ENCODE peak calls at places on chromosomes 5 and 9, in six cellular contexts. One of them, this sample, is unnamed.

GRCh38 chr5:54317511-54318260 is 7.3 kb upstream of the ARL15 start:
- DNase-seq in mesenchymal stem cell: peak
- DNase-seq in cardiac fibroblast: no peak
- DNase-seq in CD4-positive, alpha-beta memory T cell: no peak
- DNase-seq in lower lobe of right lung: no peak
- DNase-seq in NT2/D1: no peak
- DNase-seq in this sample: no peak

GRCh38 chr5:149030392-149030791 is 32.5 kb downstream of the SH3TC2 start:
- DNase-seq in CD4-positive, alpha-beta memory T cell: no peak
- DNase-seq in mesenchymal stem cell: peak
- DNase-seq in NT2/D1: no peak
- DNase-seq in lower lobe of right lung: no peak
- DNase-seq in cardiac fibroblast: no peak
- DNase-seq in this sample: no peak

GRCh38 chr5:72525816-72526215 is 18.6 kb upstream of the ZNF366 start:
- DNase-seq in CD4-positive, alpha-beta memory T cell: no peak
- DNase-seq in lower lobe of right lung: no peak
- DNase-seq in NT2/D1: no peak
- DNase-seq in mesenchymal stem cell: peak
- DNase-seq in cardiac fibroblast: peak
- DNase-seq in this sample: no peak

GRCh38 chr5:135013947-135014570 is 20.0 kb downstream of the PITX1 start:
- DNase-seq in CD4-positive, alpha-beta memory T cell: no peak
- DNase-seq in cardiac fibroblast: no peak
- DNase-seq in lower lobe of right lung: peak
- DNase-seq in NT2/D1: no peak
- DNase-seq in mesenchymal stem cell: no peak
- DNase-seq in this sample: peak

GRCh38 chr5:81202652-81203051 is 30.5 kb upstream of the CKMT2 start:
- DNase-seq in CD4-positive, alpha-beta memory T cell: no peak
- DNase-seq in cardiac fibroblast: peak
- DNase-seq in mesenchymal stem cell: no peak
- DNase-seq in NT2/D1: no peak
- DNase-seq in lower lobe of right lung: no peak
- DNase-seq in this sample: no peak

GRCh38 chr5:372911-373709 is 51.6 kb downstream of the AHRR start:
- DNase-seq in lower lobe of right lung: no peak
- DNase-seq in CD4-positive, alpha-beta memory T cell: no peak
- DNase-seq in cardiac fibroblast: no peak
- DNase-seq in NT2/D1: no peak
- DNase-seq in mesenchymal stem cell: peak
- DNase-seq in this sample: peak

GRCh38 chr5:1380011-1380817 is 35.3 kb upstream of the CLPTM1L start:
- DNase-seq in cardiac fibroblast: peak
- DNase-seq in CD4-positive, alpha-beta memory T cell: peak
- DNase-seq in lower lobe of right lung: peak
- DNase-seq in mesenchymal stem cell: peak
- DNase-seq in NT2/D1: no peak
- DNase-seq in this sample: peak

GRCh38 chr9:133421615-133422542 is at the start of gene ADAMTS13:
- DNase-seq in NT2/D1: no peak
- DNase-seq in CD4-positive, alpha-beta memory T cell: no peak
- DNase-seq in lower lobe of right lung: no peak
- DNase-seq in mesenchymal stem cell: peak
- DNase-seq in cardiac fibroblast: no peak
- DNase-seq in this sample: no peak

GRCh38 chr5:124560370-124560769 is 186.1 kb downstream of the ZNF608 start:
- DNase-seq in lower lobe of right lung: no peak
- DNase-seq in mesenchymal stem cell: no peak
- DNase-seq in cardiac fibroblast: no peak
- DNase-seq in CD4-positive, alpha-beta memory T cell: no peak
- DNase-seq in NT2/D1: no peak
- DNase-seq in this sample: no peak

GRCh38 chr5:124555179-124555578 is 191.3 kb downstream of the ZNF608 start:
- DNase-seq in NT2/D1: no peak
- DNase-seq in mesenchymal stem cell: no peak
- DNase-seq in lower lobe of right lung: no peak
- DNase-seq in CD4-positive, alpha-beta memory T cell: no peak
- DNase-seq in cardiac fibroblast: no peak
- DNase-seq in this sample: no peak

GRCh38 chr5:124557761-124558160 is 188.7 kb downstream of the ZNF608 start:
- DNase-seq in cardiac fibroblast: no peak
- DNase-seq in lower lobe of right lung: no peak
- DNase-seq in CD4-positive, alpha-beta memory T cell: no peak
- DNase-seq in NT2/D1: no peak
- DNase-seq in mesenchymal stem cell: no peak
- DNase-seq in this sample: no peak

GRCh38 chr5:124553911-124554310 is 192.5 kb downstream of the ZNF608 start:
- DNase-seq in NT2/D1: no peak
- DNase-seq in cardiac fibroblast: no peak
- DNase-seq in CD4-positive, alpha-beta memory T cell: no peak
- DNase-seq in lower lobe of right lung: no peak
- DNase-seq in mesenchymal stem cell: no peak
- DNase-seq in this sample: no peak

GRCh38 chr5:124554746-124555145 is 191.7 kb downstream of the ZNF608 start:
- DNase-seq in cardiac fibroblast: no peak
- DNase-seq in mesenchymal stem cell: no peak
- DNase-seq in NT2/D1: no peak
- DNase-seq in lower lobe of right lung: no peak
- DNase-seq in CD4-positive, alpha-beta memory T cell: no peak
- DNase-seq in this sample: no peak
- H3K4me3 ChIP-seq in cardiac fibroblast: no peak
- H3K4me3 ChIP-seq in mesenchymal stem cell: no peak
- H3K4me3 ChIP-seq in NT2/D1: no peak
- H3K4me3 ChIP-seq in lower lobe of right lung: no peak
- H3K4me3 ChIP-seq in CD4-positive, alpha-beta memory T cell: no peak
- H3K4me3 ChIP-seq in this sample: no peak

GRCh38 chr9:31390352-31391025 is 994.0 kb upstream of the ACO1 start:
- DNase-seq in CD4-positive, alpha-beta memory T cell: no peak
- DNase-seq in NT2/D1: no peak
- DNase-seq in cardiac fibroblast: no peak
- DNase-seq in mesenchymal stem cell: no peak
- DNase-seq in lower lobe of right lung: no peak
- DNase-seq in this sample: no peak
- H3K4me3 ChIP-seq in CD4-positive, alpha-beta memory T cell: no peak
- H3K4me3 ChIP-seq in NT2/D1: no peak
- H3K4me3 ChIP-seq in cardiac fibroblast: no peak
- H3K4me3 ChIP-seq in mesenchymal stem cell: no peak
- H3K4me3 ChIP-seq in lower lobe of right lung: no peak
- H3K4me3 ChIP-seq in this sample: no peak

GRCh38 chr5:151682751-151683331 is 3.9 kb downstream of the SPARC start:
- DNase-seq in cardiac fibroblast: peak
- DNase-seq in CD4-positive, alpha-beta memory T cell: no peak
- DNase-seq in NT2/D1: no peak
- DNase-seq in lower lobe of right lung: no peak
- DNase-seq in mesenchymal stem cell: peak
- DNase-seq in this sample: no peak
- H3K4me3 ChIP-seq in cardiac fibroblast: peak
- H3K4me3 ChIP-seq in CD4-positive, alpha-beta memory T cell: no peak
- H3K4me3 ChIP-seq in NT2/D1: no peak
- H3K4me3 ChIP-seq in lower lobe of right lung: peak
- H3K4me3 ChIP-seq in mesenchymal stem cell: peak
- H3K4me3 ChIP-seq in this sample: no peak

GRCh38 chr9:2933165-2934095 is 89.5 kb upstream of the PUM3 start:
- DNase-seq in CD4-positive, alpha-beta memory T cell: no peak
- DNase-seq in NT2/D1: no peak
- DNase-seq in lower lobe of right lung: peak
- DNase-seq in cardiac fibroblast: no peak
- DNase-seq in mesenchymal stem cell: no peak
- DNase-seq in this sample: no peak

GRCh38 chr9:2934241-2934650 is 90.4 kb upstream of the PUM3 start:
- DNase-seq in lower lobe of right lung: no peak
- DNase-seq in CD4-positive, alpha-beta memory T cell: no peak
- DNase-seq in cardiac fibroblast: no peak
- DNase-seq in NT2/D1: no peak
- DNase-seq in mesenchymal stem cell: no peak
- DNase-seq in this sample: no peak

GRCh38 chr9:2936221-2936620 is 92.3 kb upstream of the PUM3 start:
- DNase-seq in NT2/D1: no peak
- DNase-seq in mesenchymal stem cell: no peak
- DNase-seq in cardiac fibroblast: no peak
- DNase-seq in CD4-positive, alpha-beta memory T cell: no peak
- DNase-seq in lower lobe of right lung: no peak
- DNase-seq in this sample: no peak

GRCh38 chr9:2939368-2939767 is 95.5 kb upstream of the PUM3 start:
- DNase-seq in cardiac fibroblast: no peak
- DNase-seq in lower lobe of right lung: no peak
- DNase-seq in CD4-positive, alpha-beta memory T cell: no peak
- DNase-seq in NT2/D1: no peak
- DNase-seq in mesenchymal stem cell: no peak
- DNase-seq in this sample: no peak

DNA sequence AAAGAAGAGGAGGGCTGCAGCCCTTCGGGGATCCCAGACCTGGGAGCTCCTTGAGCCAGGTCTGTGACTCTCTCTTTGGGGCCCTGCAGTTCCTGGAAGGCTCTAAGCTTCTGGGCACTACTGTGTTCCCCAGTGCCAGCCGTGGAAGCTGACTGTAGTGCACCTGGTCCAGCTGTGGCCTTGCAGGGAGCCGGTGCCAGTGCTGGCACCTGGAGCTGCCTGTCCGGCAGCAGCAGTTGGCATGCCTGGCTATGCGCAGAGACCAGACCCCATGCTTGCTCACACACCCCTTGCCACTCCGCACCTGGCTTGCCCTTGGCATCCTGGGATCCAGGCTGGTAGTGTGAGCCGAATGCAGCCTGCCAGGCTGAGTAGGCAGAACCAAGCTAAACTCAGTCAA is 91.0 kb upstream of the PUM3 start:
- DNase-seq in lower lobe of right lung: no peak
- DNase-seq in mesenchymal stem cell: no peak
- DNase-seq in CD4-positive, alpha-beta memory T cell: no peak
- DNase-seq in NT2/D1: no peak
- DNase-seq in cardiac fibroblast: no peak
- DNase-seq in this sample: no peak
- H3K4me3 ChIP-seq in lower lobe of right lung: no peak
- H3K4me3 ChIP-seq in mesenchymal stem cell: no peak
- H3K4me3 ChIP-seq in CD4-positive, alpha-beta memory T cell: no peak
- H3K4me3 ChIP-seq in NT2/D1: no peak
- H3K4me3 ChIP-seq in cardiac fibroblast: no peak
- H3K4me3 ChIP-seq in this sample: no peak

GRCh38 chr9:109320338-109320733 is 523 bp downstream of the EPB41L4B start:
- DNase-seq in mesenchymal stem cell: no peak
- DNase-seq in lower lobe of right lung: no peak
- DNase-seq in NT2/D1: no peak
- DNase-seq in CD4-positive, alpha-beta memory T cell: no peak
- DNase-seq in cardiac fibroblast: no peak
- DNase-seq in this sample: no peak
- H3K4me3 ChIP-seq in mesenchymal stem cell: no peak
- H3K4me3 ChIP-seq in lower lobe of right lung: no peak
- H3K4me3 ChIP-seq in NT2/D1: peak
- H3K4me3 ChIP-seq in CD4-positive, alpha-beta memory T cell: no peak
- H3K4me3 ChIP-seq in cardiac fibroblast: peak
- H3K4me3 ChIP-seq in this sample: no peak